ENCODE peak calls at places on chromosomes 11 and 22, in nine cellular contexts. One of them, this sample, is unnamed.

GRCh38 chr11:59710136-59710847 is 3.4 kb downstream of the OR10V1 start:
- DNase-seq in NAMALWA: no peak
- DNase-seq in T-helper 2 cell: no peak
- DNase-seq in sigmoid colon: no peak
- DNase-seq in HEK293T: no peak
- DNase-seq in NT2/D1: no peak
- DNase-seq in stimulated activated CD8-positive, alpha-beta memory T cell treated with anti-CD3 and anti-CD28 coated beads, Interleukin-4, amount 100 ng/mL, for 24 hours: no peak
- DNase-seq in astrocyte of the cerebellum: no peak
- DNase-seq in cardiac fibroblast: no peak
- DNase-seq in this sample: no peak

GRCh38 chr22:19292262-19293230 is 1.0 kb upstream of the CLTCL1 start:
- DNase-seq in NAMALWA: peak
- DNase-seq in T-helper 2 cell: no peak
- DNase-seq in sigmoid colon: no peak
- DNase-seq in HEK293T: no peak
- DNase-seq in NT2/D1: no peak
- DNase-seq in stimulated activated CD8-positive, alpha-beta memory T cell treated with anti-CD3 and anti-CD28 coated beads, Interleukin-4, amount 100 ng/mL, for 24 hours: no peak
- DNase-seq in astrocyte of the cerebellum: no peak
- DNase-seq in cardiac fibroblast: peak
- DNase-seq in this sample: peak

GRCh38 chr11:114501901-114502300 is 57.8 kb downstream of the NXPE1 start:
- DNase-seq in NAMALWA: no peak
- DNase-seq in T-helper 2 cell: no peak
- DNase-seq in sigmoid colon: no peak
- DNase-seq in HEK293T: no peak
- DNase-seq in NT2/D1: no peak
- DNase-seq in stimulated activated CD8-positive, alpha-beta memory T cell treated with anti-CD3 and anti-CD28 coated beads, Interleukin-4, amount 100 ng/mL, for 24 hours: no peak
- DNase-seq in astrocyte of the cerebellum: no peak
- DNase-seq in cardiac fibroblast: no peak
- DNase-seq in this sample: no peak

GRCh38 chr22:21650823-21651520 is 8.9 kb downstream of the SDF2L1 start:
- DNase-seq in NAMALWA: peak
- DNase-seq in T-helper 2 cell: peak
- DNase-seq in sigmoid colon: no peak
- DNase-seq in HEK293T: no peak
- DNase-seq in NT2/D1: no peak
- DNase-seq in stimulated activated CD8-positive, alpha-beta memory T cell treated with anti-CD3 and anti-CD28 coated beads, Interleukin-4, amount 100 ng/mL, for 24 hours: no peak
- DNase-seq in astrocyte of the cerebellum: no peak
- DNase-seq in cardiac fibroblast: no peak
- DNase-seq in this sample: no peak

GRCh38 chr11:15097411-15097810 is 17.3 kb upstream of the INSC start:
- DNase-seq in NAMALWA: no peak
- DNase-seq in T-helper 2 cell: no peak
- DNase-seq in sigmoid colon: no peak
- DNase-seq in HEK293T: no peak
- DNase-seq in NT2/D1: no peak
- DNase-seq in stimulated activated CD8-positive, alpha-beta memory T cell treated with anti-CD3 and anti-CD28 coated beads, Interleukin-4, amount 100 ng/mL, for 24 hours: no peak
- DNase-seq in astrocyte of the cerebellum: no peak
- DNase-seq in cardiac fibroblast: no peak
- DNase-seq in this sample: no peak

GRCh38 chr22:42582987-42583386 is 29.2 kb downstream of the SERHL2 start:
- DNase-seq in NAMALWA: no peak
- DNase-seq in T-helper 2 cell: no peak
- DNase-seq in sigmoid colon: no peak
- DNase-seq in HEK293T: no peak
- DNase-seq in NT2/D1: no peak
- DNase-seq in stimulated activated CD8-positive, alpha-beta memory T cell treated with anti-CD3 and anti-CD28 coated beads, Interleukin-4, amount 100 ng/mL, for 24 hours: no peak
- DNase-seq in astrocyte of the cerebellum: no peak
- DNase-seq in cardiac fibroblast: no peak
- DNase-seq in this sample: no peak

GRCh38 chr11:60305906-60306619 is 21.0 kb upstream of the MS4A6E start:
- DNase-seq in NAMALWA: no peak
- DNase-seq in T-helper 2 cell: no peak
- DNase-seq in sigmoid colon: no peak
- DNase-seq in HEK293T: no peak
- DNase-seq in NT2/D1: no peak
- DNase-seq in stimulated activated CD8-positive, alpha-beta memory T cell treated with anti-CD3 and anti-CD28 coated beads, Interleukin-4, amount 100 ng/mL, for 24 hours: no peak
- DNase-seq in astrocyte of the cerebellum: no peak
- DNase-seq in cardiac fibroblast: no peak
- DNase-seq in this sample: no peak

GRCh38 chr11:64656797-64657196 is 65.8 kb downstream of the SLC22A12 start:
- DNase-seq in NAMALWA: no peak
- DNase-seq in T-helper 2 cell: no peak
- DNase-seq in sigmoid colon: no peak
- DNase-seq in HEK293T: peak
- DNase-seq in NT2/D1: peak
- DNase-seq in stimulated activated CD8-positive, alpha-beta memory T cell treated with anti-CD3 and anti-CD28 coated beads, Interleukin-4, amount 100 ng/mL, for 24 hours: no peak
- DNase-seq in astrocyte of the cerebellum: no peak
- DNase-seq in cardiac fibroblast: no peak
- DNase-seq in this sample: no peak

GRCh38 chr11:69912911-69913451 is 93.8 kb upstream of the FGF3 start:
- DNase-seq in NAMALWA: peak
- DNase-seq in T-helper 2 cell: no peak
- DNase-seq in sigmoid colon: peak
- DNase-seq in HEK293T: no peak
- DNase-seq in NT2/D1: no peak
- DNase-seq in stimulated activated CD8-positive, alpha-beta memory T cell treated with anti-CD3 and anti-CD28 coated beads, Interleukin-4, amount 100 ng/mL, for 24 hours: no peak
- DNase-seq in astrocyte of the cerebellum: no peak
- DNase-seq in cardiac fibroblast: no peak
- DNase-seq in this sample: no peak

GRCh38 chr22:35627267-35628041 is 10.3 kb upstream of the MB start:
- DNase-seq in NAMALWA: peak
- DNase-seq in T-helper 2 cell: peak
- DNase-seq in sigmoid colon: peak
- DNase-seq in HEK293T: peak
- DNase-seq in NT2/D1: peak
- DNase-seq in stimulated activated CD8-positive, alpha-beta memory T cell treated with anti-CD3 and anti-CD28 coated beads, Interleukin-4, amount 100 ng/mL, for 24 hours: peak
- DNase-seq in astrocyte of the cerebellum: peak
- DNase-seq in cardiac fibroblast: peak
- DNase-seq in this sample: no peak

GRCh38 chr22:32850591-32851517 is 49.3 kb downstream of the TIMP3 start:
- DNase-seq in NAMALWA: no peak
- DNase-seq in T-helper 2 cell: no peak
- DNase-seq in sigmoid colon: peak
- DNase-seq in HEK293T: no peak
- DNase-seq in NT2/D1: no peak
- DNase-seq in stimulated activated CD8-positive, alpha-beta memory T cell treated with anti-CD3 and anti-CD28 coated beads, Interleukin-4, amount 100 ng/mL, for 24 hours: no peak
- DNase-seq in astrocyte of the cerebellum: no peak
- DNase-seq in cardiac fibroblast: peak
- DNase-seq in this sample: no peak

GRCh38 chr11:84558085-84558905 is 1068.8 kb downstream of the DLG2 start:
- DNase-seq in NAMALWA: peak
- DNase-seq in T-helper 2 cell: peak
- DNase-seq in sigmoid colon: no peak
- DNase-seq in HEK293T: peak
- DNase-seq in NT2/D1: peak
- DNase-seq in stimulated activated CD8-positive, alpha-beta memory T cell treated with anti-CD3 and anti-CD28 coated beads, Interleukin-4, amount 100 ng/mL, for 24 hours: no peak
- DNase-seq in astrocyte of the cerebellum: peak
- DNase-seq in cardiac fibroblast: peak
- DNase-seq in this sample: no peak

GRCh38 chr22:23193420-23193819 is 13.1 kb downstream of the BCR start:
- DNase-seq in NAMALWA: no peak
- DNase-seq in T-helper 2 cell: no peak
- DNase-seq in sigmoid colon: no peak
- DNase-seq in HEK293T: no peak
- DNase-seq in NT2/D1: no peak
- DNase-seq in stimulated activated CD8-positive, alpha-beta memory T cell treated with anti-CD3 and anti-CD28 coated beads, Interleukin-4, amount 100 ng/mL, for 24 hours: no peak
- DNase-seq in astrocyte of the cerebellum: no peak
- DNase-seq in cardiac fibroblast: no peak
- DNase-seq in this sample: no peak

GRCh38 chr11:20031155-20032001 is 128.9 kb downstream of the DBX1 start:
- DNase-seq in NAMALWA: no peak
- DNase-seq in T-helper 2 cell: no peak
- DNase-seq in sigmoid colon: no peak
- DNase-seq in HEK293T: no peak
- DNase-seq in NT2/D1: no peak
- DNase-seq in stimulated activated CD8-positive, alpha-beta memory T cell treated with anti-CD3 and anti-CD28 coated beads, Interleukin-4, amount 100 ng/mL, for 24 hours: no peak
- DNase-seq in astrocyte of the cerebellum: peak
- DNase-seq in cardiac fibroblast: peak
- DNase-seq in this sample: no peak

GRCh38 chr11:70082829-70083228 is 4.7 kb downstream of the ANO1 start:
- DNase-seq in NAMALWA: peak
- DNase-seq in T-helper 2 cell: no peak
- DNase-seq in sigmoid colon: no peak
- DNase-seq in HEK293T: no peak
- DNase-seq in NT2/D1: no peak
- DNase-seq in stimulated activated CD8-positive, alpha-beta memory T cell treated with anti-CD3 and anti-CD28 coated beads, Interleukin-4, amount 100 ng/mL, for 24 hours: no peak
- DNase-seq in astrocyte of the cerebellum: no peak
- DNase-seq in cardiac fibroblast: no peak
- DNase-seq in this sample: no peak

GRCh38 chr22:31944700-31945477 is 554 bp downstream of the YWHAH start:
- DNase-seq in NAMALWA: peak
- DNase-seq in T-helper 2 cell: peak
- DNase-seq in sigmoid colon: peak
- DNase-seq in HEK293T: peak
- DNase-seq in NT2/D1: no peak
- DNase-seq in stimulated activated CD8-positive, alpha-beta memory T cell treated with anti-CD3 and anti-CD28 coated beads, Interleukin-4, amount 100 ng/mL, for 24 hours: peak
- DNase-seq in astrocyte of the cerebellum: no peak
- DNase-seq in cardiac fibroblast: no peak
- DNase-seq in this sample: no peak

GRCh38 chr22:50284479-50284878 is 14.3 kb upstream of the MAPK11 start:
- DNase-seq in NAMALWA: no peak
- DNase-seq in T-helper 2 cell: no peak
- DNase-seq in sigmoid colon: no peak
- DNase-seq in HEK293T: no peak
- DNase-seq in NT2/D1: no peak
- DNase-seq in stimulated activated CD8-positive, alpha-beta memory T cell treated with anti-CD3 and anti-CD28 coated beads, Interleukin-4, amount 100 ng/mL, for 24 hours: no peak
- DNase-seq in astrocyte of the cerebellum: no peak
- DNase-seq in cardiac fibroblast: no peak
- DNase-seq in this sample: no peak

GRCh38 chr11:110507328-110507727 is 77.6 kb downstream of the FDX1 start:
- DNase-seq in NAMALWA: no peak
- DNase-seq in T-helper 2 cell: no peak
- DNase-seq in sigmoid colon: no peak
- DNase-seq in HEK293T: no peak
- DNase-seq in NT2/D1: no peak
- DNase-seq in stimulated activated CD8-positive, alpha-beta memory T cell treated with anti-CD3 and anti-CD28 coated beads, Interleukin-4, amount 100 ng/mL, for 24 hours: no peak
- DNase-seq in astrocyte of the cerebellum: no peak
- DNase-seq in cardiac fibroblast: no peak
- DNase-seq in this sample: no peak

GRCh38 chr22:46122980-46123693 is 27.2 kb upstream of the PPARA start:
- DNase-seq in NAMALWA: no peak
- DNase-seq in T-helper 2 cell: no peak
- DNase-seq in sigmoid colon: no peak
- DNase-seq in HEK293T: no peak
- DNase-seq in NT2/D1: no peak
- DNase-seq in stimulated activated CD8-positive, alpha-beta memory T cell treated with anti-CD3 and anti-CD28 coated beads, Interleukin-4, amount 100 ng/mL, for 24 hours: no peak
- DNase-seq in astrocyte of the cerebellum: no peak
- DNase-seq in cardiac fibroblast: no peak
- DNase-seq in this sample: no peak

GRCh38 chr11:107769189-107769588 is 57.3 kb upstream of the SLN start:
- DNase-seq in NAMALWA: no peak
- DNase-seq in T-helper 2 cell: peak
- DNase-seq in sigmoid colon: no peak
- DNase-seq in HEK293T: no peak
- DNase-seq in NT2/D1: no peak
- DNase-seq in stimulated activated CD8-positive, alpha-beta memory T cell treated with anti-CD3 and anti-CD28 coated beads, Interleukin-4, amount 100 ng/mL, for 24 hours: no peak
- DNase-seq in astrocyte of the cerebellum: peak
- DNase-seq in cardiac fibroblast: peak
- DNase-seq in this sample: no peak

GRCh38 chr22:42692239-42693054 is 28.2 kb downstream of the A4GALT start:
- DNase-seq in NAMALWA: peak
- DNase-seq in T-helper 2 cell: no peak
- DNase-seq in sigmoid colon: no peak
- DNase-seq in HEK293T: no peak
- DNase-seq in NT2/D1: no peak
- DNase-seq in stimulated activated CD8-positive, alpha-beta memory T cell treated with anti-CD3 and anti-CD28 coated beads, Interleukin-4, amount 100 ng/mL, for 24 hours: no peak
- DNase-seq in astrocyte of the cerebellum: no peak
- DNase-seq in cardiac fibroblast: no peak
- DNase-seq in this sample: no peak

GRCh38 chr11:57318178-57318577 is 6.6 kb downstream of the TNKS1BP1 start:
- DNase-seq in NAMALWA: no peak
- DNase-seq in T-helper 2 cell: no peak
- DNase-seq in sigmoid colon: peak
- DNase-seq in HEK293T: no peak
- DNase-seq in NT2/D1: no peak
- DNase-seq in stimulated activated CD8-positive, alpha-beta memory T cell treated with anti-CD3 and anti-CD28 coated beads, Interleukin-4, amount 100 ng/mL, for 24 hours: no peak
- DNase-seq in astrocyte of the cerebellum: no peak
- DNase-seq in cardiac fibroblast: peak
- DNase-seq in this sample: no peak

GRCh38 chr11:86672007-86672621 is at the start of gene ME3:
- DNase-seq in NAMALWA: no peak
- DNase-seq in T-helper 2 cell: peak
- DNase-seq in sigmoid colon: peak
- DNase-seq in HEK293T: no peak
- DNase-seq in NT2/D1: no peak
- DNase-seq in stimulated activated CD8-positive, alpha-beta memory T cell treated with anti-CD3 and anti-CD28 coated beads, Interleukin-4, amount 100 ng/mL, for 24 hours: no peak
- DNase-seq in astrocyte of the cerebellum: no peak
- DNase-seq in cardiac fibroblast: peak
- DNase-seq in this sample: peak

GRCh38 chr11:116791002-116791812 is 472 bp downstream of the APOA5 start:
- DNase-seq in NAMALWA: peak
- DNase-seq in T-helper 2 cell: peak
- DNase-seq in sigmoid colon: peak
- DNase-seq in HEK293T: peak
- DNase-seq in NT2/D1: peak
- DNase-seq in stimulated activated CD8-positive, alpha-beta memory T cell treated with anti-CD3 and anti-CD28 coated beads, Interleukin-4, amount 100 ng/mL, for 24 hours: peak
- DNase-seq in astrocyte of the cerebellum: peak
- DNase-seq in cardiac fibroblast: peak
- DNase-seq in this sample: peak

GRCh38 chr11:100731471-100731870 is 44.4 kb downstream of the ARHGAP42 start:
- DNase-seq in NAMALWA: no peak
- DNase-seq in T-helper 2 cell: no peak
- DNase-seq in sigmoid colon: no peak
- DNase-seq in HEK293T: no peak
- DNase-seq in NT2/D1: no peak
- DNase-seq in stimulated activated CD8-positive, alpha-beta memory T cell treated with anti-CD3 and anti-CD28 coated beads, Interleukin-4, amount 100 ng/mL, for 24 hours: no peak
- DNase-seq in astrocyte of the cerebellum: no peak
- DNase-seq in cardiac fibroblast: no peak
- DNase-seq in this sample: no peak

This sample was measured in type B pancreatic cell.